ENCODE peak calls at places on chromosomes 12 and 14, in six cellular contexts. One of them, this sample, is unnamed.

GRCh38 chr12:80129895-80130535 is 30.7 kb downstream of the OTOGL start:
- DNase-seq in HCT116: no peak
- DNase-seq in HepG2: no peak
- DNase-seq in K562: no peak
- DNase-seq in GM12878: no peak
- DNase-seq in SK-N-SH: no peak
- DNase-seq in this sample: no peak

GRCh38 chr14:72443991-72444431 is 449.9 kb downstream of the DPF3 start:
- DNase-seq in HCT116: no peak
- DNase-seq in HepG2: no peak
- DNase-seq in K562: no peak
- DNase-seq in GM12878: peak; percentile 28
- DNase-seq in SK-N-SH: no peak
- DNase-seq in this sample: no peak

GRCh38 chr14:85576848-85577541 is 47.1 kb downstream of the FLRT2 start:
- DNase-seq in HCT116: no peak
- DNase-seq in HepG2: no peak
- DNase-seq in K562: no peak
- DNase-seq in GM12878: no peak
- DNase-seq in SK-N-SH: no peak
- DNase-seq in this sample: no peak

GRCh38 chr12:41557081-41557480 is 369.0 kb downstream of the PDZRN4 start:
- DNase-seq in HCT116: no peak
- DNase-seq in HepG2: no peak
- DNase-seq in K562: no peak
- DNase-seq in GM12878: no peak
- DNase-seq in SK-N-SH: no peak
- DNase-seq in this sample: no peak

GRCh38 chr12:1122803-1123202 is 131.8 kb downstream of the ERC1 start:
- DNase-seq in HCT116: no peak
- DNase-seq in HepG2: no peak
- DNase-seq in K562: peak; percentile 8
- DNase-seq in GM12878: no peak
- DNase-seq in SK-N-SH: peak; percentile 11
- DNase-seq in this sample: peak; percentile 42

GRCh38 chr12:51923506-51924365 is 16.4 kb downstream of the ACVRL1 start:
- DNase-seq in HCT116: no peak
- DNase-seq in HepG2: no peak
- DNase-seq in K562: peak; percentile 80
- DNase-seq in GM12878: no peak
- DNase-seq in SK-N-SH: peak; percentile 58
- DNase-seq in this sample: no peak

GRCh38 chr12:71469235-71469873 is 29.8 kb downstream of the LGR5 start:
- DNase-seq in HCT116: peak; percentile 44
- DNase-seq in HepG2: peak; percentile 55
- DNase-seq in K562: peak; percentile 11
- DNase-seq in GM12878: no peak
- DNase-seq in SK-N-SH: no peak
- DNase-seq in this sample: no peak

GRCh38 chr12:52680363-52680762 is at the start of gene KRT1:
- DNase-seq in HCT116: no peak
- DNase-seq in HepG2: no peak
- DNase-seq in K562: no peak
- DNase-seq in GM12878: no peak
- DNase-seq in SK-N-SH: no peak
- DNase-seq in this sample: no peak

GRCh38 chr12:62211510-62211909 is 48.7 kb upstream of the USP15 start:
- DNase-seq in HCT116: no peak
- DNase-seq in HepG2: no peak
- DNase-seq in K562: no peak
- DNase-seq in GM12878: no peak
- DNase-seq in SK-N-SH: no peak
- DNase-seq in this sample: no peak

GRCh38 chr14:100261621-100262020 is 22.7 kb downstream of the YY1 start:
- DNase-seq in HCT116: no peak
- DNase-seq in HepG2: no peak
- DNase-seq in K562: no peak
- DNase-seq in GM12878: no peak
- DNase-seq in SK-N-SH: no peak
- DNase-seq in this sample: no peak

GRCh38 chr12:57089259-57090245 is 638 bp downstream of the NAB2 start:
- DNase-seq in HCT116: no peak
- DNase-seq in HepG2: no peak
- DNase-seq in K562: peak; percentile 64
- DNase-seq in GM12878: no peak
- DNase-seq in SK-N-SH: peak; percentile 69
- DNase-seq in this sample: peak; percentile 75

GRCh38 chr12:107448198-107448597 is 237.4 kb upstream of the PWP1 start:
- DNase-seq in HCT116: peak; percentile 3
- DNase-seq in HepG2: no peak
- DNase-seq in K562: peak; percentile 43
- DNase-seq in GM12878: no peak
- DNase-seq in SK-N-SH: peak; percentile 40
- DNase-seq in this sample: peak; percentile 54

GRCh38 chr14:89915114-89915878 is 39.2 kb downstream of the EFCAB11 start:
- DNase-seq in HCT116: peak; percentile 57
- DNase-seq in HepG2: peak; percentile 59
- DNase-seq in K562: peak; percentile 53
- DNase-seq in GM12878: peak; percentile 25
- DNase-seq in SK-N-SH: peak; percentile 50
- DNase-seq in this sample: peak; percentile 76

GRCh38 chr14:93832665-93833064 is 44.4 kb upstream of the PRIMA1 start:
- DNase-seq in HCT116: no peak
- DNase-seq in HepG2: no peak
- DNase-seq in K562: no peak
- DNase-seq in GM12878: no peak
- DNase-seq in SK-N-SH: peak; percentile 81
- DNase-seq in this sample: peak; percentile 54

GRCh38 chr12:131084341-131085011 is 130.8 kb downstream of the ADGRD1 start:
- DNase-seq in HCT116: no peak
- DNase-seq in HepG2: no peak
- DNase-seq in K562: no peak
- DNase-seq in GM12878: no peak
- DNase-seq in SK-N-SH: no peak
- DNase-seq in this sample: no peak

GRCh38 chr14:104574978-104575377 is 4.6 kb upstream of the C14orf180 start:
- DNase-seq in HCT116: no peak
- DNase-seq in HepG2: no peak
- DNase-seq in K562: no peak
- DNase-seq in GM12878: no peak
- DNase-seq in SK-N-SH: no peak
- DNase-seq in this sample: no peak

GRCh38 chr14:53553221-53553620 is 400.1 kb upstream of the DDHD1 start:
- DNase-seq in HCT116: no peak
- DNase-seq in HepG2: no peak
- DNase-seq in K562: no peak
- DNase-seq in GM12878: no peak
- DNase-seq in SK-N-SH: no peak
- DNase-seq in this sample: no peak

GRCh38 chr12:53334822-53335221 is 1.3 kb downstream of the SP7 start:
- DNase-seq in HCT116: no peak
- DNase-seq in HepG2: no peak
- DNase-seq in K562: no peak
- DNase-seq in GM12878: no peak
- DNase-seq in SK-N-SH: no peak
- DNase-seq in this sample: no peak

GRCh38 chr14:49770212-49770817 is 2.4 kb downstream of the KLHDC2 start:
- DNase-seq in HCT116: no peak
- DNase-seq in HepG2: peak; percentile 97
- DNase-seq in K562: no peak
- DNase-seq in GM12878: no peak
- DNase-seq in SK-N-SH: no peak
- DNase-seq in this sample: peak; percentile 37
- TF ChIP-seq JUND in HCT116: no peak
- TF ChIP-seq JUND in HepG2: no peak
- TF ChIP-seq JUND in K562: no peak
- TF ChIP-seq JUND in GM12878: no peak
- TF ChIP-seq JUND in SK-N-SH: no peak
- TF ChIP-seq JUND in this sample: peak; percentile 22

GRCh38 chr12:75722714-75723200 is 211.3 kb upstream of the KRR1 start:
- DNase-seq in HCT116: peak; percentile 77
- DNase-seq in HepG2: peak; percentile 67
- DNase-seq in K562: peak; percentile 16
- DNase-seq in GM12878: peak; percentile 28
- DNase-seq in SK-N-SH: no peak
- DNase-seq in this sample: peak; percentile 71

GRCh38 chr12:75717902-75718301 is 206.5 kb upstream of the KRR1 start:
- DNase-seq in HCT116: no peak
- DNase-seq in HepG2: no peak
- DNase-seq in K562: no peak
- DNase-seq in GM12878: no peak
- DNase-seq in SK-N-SH: no peak
- DNase-seq in this sample: no peak

GRCh38 chr12:75721231-75721641 is 209.8 kb upstream of the KRR1 start:
- DNase-seq in HCT116: no peak
- DNase-seq in HepG2: no peak
- DNase-seq in K562: no peak
- DNase-seq in GM12878: no peak
- DNase-seq in SK-N-SH: no peak
- DNase-seq in this sample: peak; percentile 49

GRCh38 chr12:75721790-75722189 is 210.4 kb upstream of the KRR1 start:
- DNase-seq in HCT116: no peak
- DNase-seq in HepG2: no peak
- DNase-seq in K562: no peak
- DNase-seq in GM12878: no peak
- DNase-seq in SK-N-SH: no peak
- DNase-seq in this sample: no peak

DNA sequence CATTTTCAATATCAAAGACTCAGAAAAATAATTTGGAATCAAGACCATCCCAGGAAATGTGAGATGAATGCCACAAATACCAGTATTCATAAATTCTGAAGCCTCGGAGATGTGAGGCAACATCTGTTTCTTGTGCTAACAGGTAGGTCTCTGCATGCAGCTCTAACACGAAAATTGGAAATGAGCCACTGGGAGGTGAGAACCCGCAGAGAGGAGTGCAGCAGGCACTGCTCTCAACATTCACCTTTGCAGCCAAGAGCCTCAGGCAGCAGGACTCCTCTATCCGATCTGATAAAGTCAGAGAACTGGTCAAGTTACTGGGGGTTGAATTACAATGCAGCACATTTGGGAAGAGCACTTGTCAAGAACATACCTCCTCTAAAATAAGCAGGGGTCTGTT is 209.4 kb upstream of the KRR1 start:
- DNase-seq in HCT116: no peak
- DNase-seq in HepG2: no peak
- DNase-seq in K562: no peak
- DNase-seq in GM12878: no peak
- DNase-seq in SK-N-SH: peak; percentile 38
- DNase-seq in this sample: peak; percentile 97
- TF ChIP-seq JUND in HCT116: no peak
- TF ChIP-seq JUND in HepG2: no peak
- TF ChIP-seq JUND in K562: no peak
- TF ChIP-seq JUND in GM12878: no peak
- TF ChIP-seq JUND in SK-N-SH: no peak
- TF ChIP-seq JUND in this sample: peak; percentile 75

DNA sequence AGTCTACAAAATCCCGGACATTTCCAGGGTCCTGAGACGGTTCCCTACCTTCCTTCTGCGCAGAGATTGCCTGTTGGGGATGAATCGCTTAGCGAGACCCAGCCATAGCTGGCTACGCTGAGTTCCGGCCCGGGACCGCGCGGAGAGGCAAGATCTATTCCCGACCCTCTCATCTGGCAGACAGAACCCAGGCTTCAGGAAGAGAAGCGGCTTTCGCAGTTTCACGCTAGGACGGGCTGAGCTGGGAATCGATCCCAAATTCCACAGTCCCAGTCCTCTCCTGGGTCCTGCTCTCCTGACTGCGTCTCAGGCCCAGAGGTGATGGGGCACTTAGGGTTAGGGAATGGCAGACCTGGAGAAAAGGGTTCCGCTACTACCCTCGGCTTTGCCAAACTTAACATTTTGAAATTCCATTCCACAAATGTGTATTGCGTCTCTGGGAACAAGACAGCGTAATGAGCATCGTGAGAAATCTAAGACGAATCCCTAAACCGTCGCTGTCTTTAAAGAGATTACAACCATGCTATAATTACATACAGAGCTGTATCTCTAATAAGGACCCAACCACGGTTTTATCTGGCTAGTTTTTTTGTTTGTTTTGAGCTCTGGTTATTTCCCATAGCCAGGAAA is 2.8 kb downstream of the PTPN21 start:
- DNase-seq in HCT116: no peak
- DNase-seq in HepG2: no peak
- DNase-seq in K562: no peak
- DNase-seq in GM12878: no peak
- DNase-seq in SK-N-SH: peak; percentile 57
- DNase-seq in this sample: no peak
- TF ChIP-seq JUND in HCT116: no peak
- TF ChIP-seq JUND in HepG2: no peak
- TF ChIP-seq JUND in K562: no peak
- TF ChIP-seq JUND in GM12878: no peak
- TF ChIP-seq JUND in SK-N-SH: no peak
- TF ChIP-seq JUND in this sample: no peak

DNA sequence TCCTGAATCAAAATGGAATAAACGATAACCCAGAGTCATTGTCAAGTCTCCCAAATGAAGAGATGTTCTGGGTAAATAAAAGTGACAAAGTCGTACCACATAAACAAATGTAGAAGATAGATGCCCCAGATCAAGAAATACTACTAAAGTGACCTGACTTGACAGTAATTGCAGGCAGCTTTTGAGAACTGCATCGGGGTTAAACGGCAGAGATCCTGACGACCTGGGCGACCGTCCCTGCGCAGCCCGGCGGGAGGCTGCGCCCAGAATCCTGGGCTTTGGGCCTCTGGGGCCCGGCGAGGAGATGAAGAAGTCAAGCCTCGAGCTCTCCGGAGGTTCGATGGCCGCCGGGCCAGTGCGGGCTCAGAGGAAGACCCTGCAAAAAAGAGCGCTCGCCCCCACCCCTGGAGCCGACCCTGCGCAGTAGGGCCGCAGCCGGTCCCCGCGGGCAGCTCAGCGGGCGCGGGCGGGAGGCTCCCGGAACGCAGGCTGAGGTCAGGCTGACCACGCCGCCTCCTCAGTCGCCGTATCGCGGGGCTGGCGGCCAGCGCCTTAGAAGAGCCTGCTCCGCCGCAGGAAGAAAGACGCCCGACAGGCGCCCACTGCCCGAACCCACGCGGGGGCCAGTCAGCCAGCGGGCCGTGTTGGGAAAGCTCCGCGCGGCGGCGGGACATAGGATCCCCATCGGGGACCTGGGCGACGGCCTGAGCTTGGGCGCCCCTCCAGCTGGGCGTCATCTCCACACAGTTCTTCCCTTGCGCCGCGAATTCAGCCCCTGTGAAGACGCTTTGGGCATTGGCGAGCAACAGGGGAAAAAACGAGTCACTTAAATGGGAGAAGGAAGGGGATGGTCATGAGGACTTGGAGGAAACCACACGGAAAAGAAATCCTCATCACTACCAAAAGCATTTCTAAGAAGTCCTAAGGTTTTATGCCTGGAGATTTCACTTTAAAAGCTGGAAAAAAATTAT is 16.0 kb downstream of the NKX2-1 start:
- DNase-seq in HCT116: no peak
- DNase-seq in HepG2: no peak
- DNase-seq in K562: no peak
- DNase-seq in GM12878: no peak
- DNase-seq in SK-N-SH: peak; percentile 27
- DNase-seq in this sample: no peak
- TF ChIP-seq JUND in HCT116: no peak
- TF ChIP-seq JUND in HepG2: no peak
- TF ChIP-seq JUND in K562: no peak
- TF ChIP-seq JUND in GM12878: no peak
- TF ChIP-seq JUND in SK-N-SH: no peak
- TF ChIP-seq JUND in this sample: no peak

GRCh38 chr14:64764641-64765520 is 60.7 kb downstream of the PLEKHG3 start:
- DNase-seq in HCT116: peak; percentile 44
- DNase-seq in HepG2: peak; percentile 53
- DNase-seq in K562: peak; percentile 61
- DNase-seq in GM12878: no peak
- DNase-seq in SK-N-SH: peak; percentile 90
- DNase-seq in this sample: peak; percentile 72
- TF ChIP-seq JUND in HCT116: no peak
- TF ChIP-seq JUND in HepG2: no peak
- TF ChIP-seq JUND in K562: no peak
- TF ChIP-seq JUND in GM12878: no peak
- TF ChIP-seq JUND in SK-N-SH: no peak
- TF ChIP-seq JUND in this sample: no peak